ENCODE peak calls at places on chromosomes 12 and 14, in ten cellular contexts. V is HFFc6, P is omental fat pad, H is AG04450, O is fibroblast of lung, T is PC-3, R is MM.1S, M is B cell, Y is NB4, J is sigmoid colon. G is an unnamed sample.

GRCh38 chr14:22848391-22849164 is 12.2 kb downstream of the MMP14 start:
- DNase-seq in J (peak), R (no peak), P (no peak), H (peak), O (peak), T (no peak), M (no peak), Y (no peak), V (peak), G (no peak)

GRCh38 chr14:91354979-91355685 is 62.5 kb downstream of the CCDC88C start:
- DNase-seq in O (no peak), Y (peak), J (no peak), R (peak), V (no peak), M (peak), T (no peak), H (no peak), P (no peak), G (peak)

GRCh38 chr12:12700249-12700648 is 4.3 kb upstream of the GPR19 start:
- DNase-seq in P (no peak), V (no peak), T (no peak), Y (no peak), J (no peak), M (no peak), R (no peak), O (no peak), H (no peak), G (no peak)

GRCh38 chr14:105026033-105026785 is 5.3 kb upstream of the CDCA4 start:
- DNase-seq in M (no peak), P (no peak), H (no peak), T (peak), O (peak), V (peak), R (no peak), Y (peak), J (no peak), G (no peak)

GRCh38 chr14:79605863-79606262 is 605.4 kb downstream of the DIO2 start:
- DNase-seq in Y (no peak), M (no peak), H (no peak), T (no peak), P (no peak), V (no peak), R (no peak), J (no peak), O (peak), G (no peak)

GRCh38 chr12:52278931-52279682 is 4.7 kb downstream of the KRT86 start:
- DNase-seq in V (peak), T (peak), M (peak), P (peak), O (peak), H (peak), R (peak), Y (peak), J (peak), G (no peak)

GRCh38 chr12:76757694-76758093 is 6.2 kb upstream of the ZDHHC17 start:
- DNase-seq in J (no peak), H (no peak), M (no peak), T (no peak), Y (no peak), O (peak), R (no peak), P (no peak), V (peak), G (no peak)

GRCh38 chr14:23171251-23171975 is 12.0 kb downstream of the SLC7A8 start:
- DNase-seq in J (no peak), H (no peak), Y (no peak), O (peak), R (no peak), P (no peak), V (peak), T (no peak), M (no peak), G (no peak)

GRCh38 chr14:31070431-31070830 is 44.3 kb upstream of the STRN3 start:
- DNase-seq in M (no peak), V (peak), T (peak), P (no peak), R (no peak), J (no peak), H (peak), Y (no peak), O (peak), G (no peak)

GRCh38 chr14:100085451-100085850 is 20.2 kb downstream of the EVL start:
- DNase-seq in R (no peak), M (no peak), Y (no peak), T (no peak), V (no peak), J (no peak), H (no peak), P (no peak), O (no peak), G (no peak)

GRCh38 chr12:46134205-46134811 is 134.5 kb downstream of the SLC38A1 start:
- DNase-seq in Y (no peak), O (peak), V (no peak), H (no peak), T (no peak), M (no peak), P (no peak), R (no peak), J (no peak), G (no peak)

GRCh38 chr14:67934087-67934486 is 114.5 kb downstream of the RAD51B start:
- DNase-seq in V (peak), T (peak), M (peak), O (peak), J (no peak), Y (peak), P (no peak), H (peak), R (peak), G (no peak)

GRCh38 chr12:26651566-26652188 is 181.3 kb downstream of the ITPR2 start:
- DNase-seq in O (peak), M (peak), J (no peak), H (peak), Y (peak), R (peak), P (no peak), T (peak), V (peak), G (no peak)

GRCh38 chr12:62594771-62595170 is 128.1 kb downstream of the MON2 start:
- DNase-seq in O (no peak), H (no peak), Y (no peak), R (no peak), J (no peak), T (no peak), V (no peak), P (no peak), M (no peak), G (no peak)

GRCh38 chr12:123912415-123913385 is 59.9 kb downstream of the CCDC92 start:
- DNase-seq in M (no peak), Y (no peak), P (no peak), R (no peak), O (no peak), H (no peak), J (no peak), T (no peak), V (no peak), G (peak)

GRCh38 chr12:117365072-117365616 is 3.7 kb upstream of the NOS1 start:
- DNase-seq in R (no peak), H (no peak), O (no peak), Y (no peak), T (no peak), J (no peak), V (no peak), P (no peak), M (no peak), G (no peak)

GRCh38 chr12:34399631-34400422 is 377.5 kb downstream of the ALG10 start:
- DNase-seq in T (no peak), M (no peak), V (no peak), P (no peak), J (peak), H (no peak), Y (no peak), R (no peak), O (no peak), G (peak)

GRCh38 chr14:94005324-94005723 is 8.2 kb downstream of the CCDC197 start:
- DNase-seq in J (no peak), V (no peak), H (no peak), Y (no peak), M (peak), P (no peak), T (peak), R (no peak), O (no peak), G (no peak)

GRCh38 chr14:83133986-83134664 is 1600.5 kb upstream of the SEL1L start:
- DNase-seq in H (no peak), T (no peak), O (no peak), M (no peak), Y (peak), R (no peak), P (no peak), V (no peak), J (no peak), G (no peak)

GRCh38 chr12:94169495-94169894 is 21.1 kb downstream of the PLXNC1 start:
- DNase-seq in H (no peak), T (no peak), R (no peak), O (no peak), P (no peak), J (no peak), M (no peak), V (no peak), Y (no peak), G (no peak)

GRCh38 chr12:38053655-38054464 is 262.7 kb upstream of the ALG10B start:
- DNase-seq in J (no peak), P (no peak), Y (no peak), T (peak), V (no peak), M (no peak), O (no peak), R (peak), H (no peak), G (no peak)

GRCh38 chr14:93078830-93079229 is 36.9 kb downstream of the ITPK1 start:
- DNase-seq in M (no peak), Y (no peak), R (no peak), T (no peak), H (no peak), P (no peak), V (peak), J (no peak), O (peak), G (no peak)

GRCh38 chr12:60112778-60113177 is 516.9 kb downstream of the SLC16A7 start:
- DNase-seq in Y (no peak), M (no peak), V (no peak), O (no peak), H (no peak), T (peak), P (no peak), R (peak), J (no peak), G (no peak)

GRCh38 chr14:46840971-46841729 is 189.6 kb upstream of the RPL10L start:
- DNase-seq in P (no peak), H (no peak), M (no peak), V (no peak), J (no peak), O (peak), Y (no peak), T (no peak), R (no peak), G (no peak)

GRCh38 chr14:100538566-100539318 is 48.5 kb downstream of the BEGAIN start:
- DNase-seq in M (no peak), T (no peak), O (no peak), P (no peak), Y (no peak), V (no peak), R (no peak), H (no peak), J (peak), G (peak)

GRCh38 chr12:645563-646071 is 17.6 kb downstream of the NINJ2 start:
- DNase-seq in V (peak), O (peak), M (no peak), H (no peak), T (peak), P (no peak), J (peak), R (no peak), Y (peak), G (no peak)

GRCh38 chr14:60508707-60509437 is at the start of gene SIX6:
- DNase-seq in P (no peak), R (no peak), T (no peak), H (no peak), V (no peak), J (no peak), M (peak), Y (no peak), O (peak), G (no peak)

GRCh38 chr14:99873653-99874052 is 80.4 kb downstream of the EML1 start:
- DNase-seq in V (no peak), H (no peak), O (no peak), M (no peak), J (no peak), T (no peak), Y (no peak), P (no peak), R (no peak), G (no peak)

GRCh38 chr14:90349729-90350128 is 18.0 kb upstream of the NRDE2 start:
- DNase-seq in J (no peak), O (no peak), R (no peak), M (no peak), P (no peak), H (no peak), Y (no peak), V (no peak), T (no peak), G (no peak)

DNA sequence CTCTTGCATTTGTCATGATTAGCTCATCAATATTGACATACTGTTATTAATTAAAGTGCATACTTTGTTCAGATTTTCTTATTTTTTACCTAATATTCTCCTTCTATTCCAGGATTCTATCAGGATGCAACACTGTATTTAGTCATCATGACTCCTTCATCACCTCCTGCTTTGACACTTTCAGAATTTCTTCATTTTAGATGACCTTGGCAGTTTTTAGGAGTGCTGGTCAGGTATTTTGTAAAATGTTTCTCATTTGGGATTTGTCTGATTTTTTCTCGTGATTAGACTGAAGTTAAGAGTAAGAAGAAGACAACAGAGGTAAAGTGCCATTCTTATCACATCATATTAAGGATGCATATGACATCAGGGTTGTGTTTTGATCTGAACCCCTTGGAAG is 167.0 kb upstream of the FOXG1 start:
- DNase-seq in T (no peak), J (no peak), M (no peak), V (no peak), P (no peak), O (no peak), R (no peak), H (no peak), Y (no peak), G (no peak)
- TF ChIP-seq CTCF in T (no peak), J (no peak), M (no peak), V (no peak), P (no peak), O (no peak), R (no peak), H (no peak), Y (no peak), G (no peak)

GRCh38 chr14:81062380-81062779 is 107.0 kb downstream of the TSHR start:
- DNase-seq in M (no peak), P (no peak), R (no peak), J (no peak), O (no peak), T (peak), Y (no peak), H (no peak), V (no peak), G (no peak)

GRCh38 chr14:81067156-81067555 is 111.7 kb downstream of the TSHR start:
- DNase-seq in O (no peak), T (no peak), H (no peak), J (no peak), Y (no peak), M (no peak), R (no peak), V (no peak), P (no peak), G (no peak)

GRCh38 chr14:81066672-81067071 is 111.3 kb downstream of the TSHR start:
- DNase-seq in R (no peak), H (no peak), P (no peak), J (no peak), V (no peak), Y (no peak), O (peak), T (peak), M (no peak), G (no peak)

GRCh38 chr14:81068384-81068783 is 113.0 kb downstream of the TSHR start:
- DNase-seq in H (no peak), M (no peak), P (no peak), V (no peak), O (no peak), R (no peak), J (no peak), T (no peak), Y (no peak), G (no peak)

GRCh38 chr14:81062816-81063215 is 107.4 kb downstream of the TSHR start:
- DNase-seq in R (peak), T (peak), M (peak), Y (peak), H (no peak), J (no peak), V (no peak), O (no peak), P (no peak), G (no peak)
- TF ChIP-seq CTCF in R (peak), T (peak), M (peak), Y (peak), H (peak), J (no peak), V (no peak), O (no peak), P (no peak), G (peak)

GRCh38 chr14:64736271-64737131 is 32.3 kb downstream of the PLEKHG3 start:
- DNase-seq in P (no peak), Y (no peak), O (no peak), M (no peak), R (no peak), V (no peak), T (no peak), J (no peak), H (no peak), G (peak)
- TF ChIP-seq CTCF in P (no peak), Y (no peak), O (no peak), M (no peak), R (no peak), V (no peak), T (peak), J (no peak), H (no peak), G (no peak)

DNA sequence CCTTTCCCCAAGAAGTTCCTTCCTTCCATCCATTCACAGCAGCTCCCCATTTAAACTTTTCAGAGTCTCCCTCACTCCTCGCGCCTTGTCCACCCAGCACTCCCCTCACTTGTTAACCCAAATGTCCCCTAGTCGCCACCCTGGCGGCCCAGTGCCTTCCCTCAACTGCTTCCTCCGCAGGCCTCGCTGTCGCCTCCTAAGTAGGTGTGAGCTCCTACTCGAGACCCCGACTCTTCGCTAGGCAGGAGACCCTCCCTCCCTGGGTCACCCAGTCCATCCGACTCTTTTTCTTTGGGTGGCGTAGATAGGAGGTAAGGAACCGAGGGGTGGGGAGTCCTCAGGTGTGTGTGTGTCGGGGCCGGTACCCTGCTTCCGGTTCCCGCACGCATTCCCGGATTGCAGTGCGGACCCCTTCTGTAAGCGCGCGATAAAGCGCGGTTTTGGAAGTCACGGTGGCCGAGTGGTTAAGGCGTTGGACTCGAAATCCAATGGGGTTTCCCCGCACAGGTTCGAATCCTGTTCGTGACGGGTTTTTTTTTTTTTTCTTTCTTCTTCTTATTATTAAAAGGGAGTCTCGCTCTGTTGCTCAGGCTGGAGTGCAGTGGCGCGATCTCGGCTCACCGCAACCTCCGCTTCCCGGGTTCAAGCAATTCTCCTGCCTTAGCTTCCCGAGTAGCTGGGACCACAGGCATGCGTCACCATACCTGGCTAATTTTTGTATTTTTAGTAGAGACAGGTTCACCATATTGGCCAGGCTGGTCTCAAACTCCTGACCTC is 823 bp upstream of the SMARCC2 start:
- DNase-seq in M (peak), V (peak), Y (peak), H (peak), J (peak), R (peak), T (peak), O (peak), P (peak), G (no peak)
- TF ChIP-seq CTCF in M (peak), V (peak), Y (no peak), H (no peak), J (peak), R (no peak), T (no peak), O (no peak), P (no peak), G (peak)

GRCh38 chr14:36099619-36100018 is 76.9 kb downstream of the PTCSC3 start:
- DNase-seq in R (no peak), V (no peak), M (no peak), Y (no peak), T (no peak), O (no peak), H (no peak), P (no peak), J (no peak), G (no peak)

GRCh38 chr14:36105401-36105800 is 71.1 kb downstream of the PTCSC3 start:
- DNase-seq in V (no peak), J (no peak), O (no peak), T (peak), Y (peak), H (no peak), R (no peak), P (no peak), M (no peak), G (no peak)
- TF ChIP-seq CTCF in V (no peak), J (no peak), O (no peak), T (peak), Y (peak), H (peak), R (no peak), P (no peak), M (no peak), G (peak)

G was measured in chondrocyte.